ENCODE peak calls at places on chromosomes 6 and 20, in five cellular contexts. One of them, this sample, is unnamed.

GRCh38 chr6:135686784-135687301 is 164.7 kb upstream of the PDE7B start:
- DNase-seq in esophagus squamous epithelium: no peak
- DNase-seq in fibroblast of lung: peak
- DNase-seq in heart right ventricle: no peak
- DNase-seq in breast epithelium: no peak
- DNase-seq in this sample: peak

GRCh38 chr20:40583195-40583594 is 105.8 kb downstream of the MAFB start:
- DNase-seq in esophagus squamous epithelium: no peak
- DNase-seq in fibroblast of lung: no peak
- DNase-seq in heart right ventricle: no peak
- DNase-seq in breast epithelium: no peak
- DNase-seq in this sample: no peak

GRCh38 chr20:15847415-15847814 is 725.8 kb downstream of the KIF16B start:
- DNase-seq in esophagus squamous epithelium: no peak
- DNase-seq in fibroblast of lung: no peak
- DNase-seq in heart right ventricle: no peak
- DNase-seq in breast epithelium: no peak
- DNase-seq in this sample: no peak

GRCh38 chr6:98463038-98463437 is 371.3 kb upstream of the POU3F2 start:
- DNase-seq in esophagus squamous epithelium: no peak
- DNase-seq in fibroblast of lung: no peak
- DNase-seq in heart right ventricle: no peak
- DNase-seq in breast epithelium: no peak
- DNase-seq in this sample: no peak

GRCh38 chr6:49564552-49564951 is 14.1 kb downstream of the C6orf141 start:
- DNase-seq in esophagus squamous epithelium: no peak
- DNase-seq in fibroblast of lung: no peak
- DNase-seq in heart right ventricle: no peak
- DNase-seq in breast epithelium: no peak
- DNase-seq in this sample: no peak

GRCh38 chr6:77073410-77073760 is 389.9 kb downstream of the HTR1B start:
- DNase-seq in esophagus squamous epithelium: no peak
- DNase-seq in fibroblast of lung: no peak
- DNase-seq in heart right ventricle: no peak
- DNase-seq in breast epithelium: no peak
- DNase-seq in this sample: no peak

GRCh38 chr6:99080191-99080590 is 132.4 kb upstream of the FBXL4 start:
- DNase-seq in esophagus squamous epithelium: no peak
- DNase-seq in fibroblast of lung: no peak
- DNase-seq in heart right ventricle: no peak
- DNase-seq in breast epithelium: no peak
- DNase-seq in this sample: no peak

GRCh38 chr20:51569815-51570741 is 27.6 kb upstream of the NFATC2 start:
- DNase-seq in esophagus squamous epithelium: no peak
- DNase-seq in fibroblast of lung: peak
- DNase-seq in heart right ventricle: peak
- DNase-seq in breast epithelium: no peak
- DNase-seq in this sample: peak

GRCh38 chr6:145809785-145810184 is 4.8 kb downstream of the FBXO30 start:
- DNase-seq in esophagus squamous epithelium: no peak
- DNase-seq in fibroblast of lung: peak
- DNase-seq in heart right ventricle: no peak
- DNase-seq in breast epithelium: no peak
- DNase-seq in this sample: no peak

GRCh38 chr6:26251354-26252081 is 113.5 kb upstream of the BTN3A2 start:
- DNase-seq in esophagus squamous epithelium: no peak
- DNase-seq in fibroblast of lung: peak
- DNase-seq in heart right ventricle: peak
- DNase-seq in breast epithelium: no peak
- DNase-seq in this sample: peak

DNA sequence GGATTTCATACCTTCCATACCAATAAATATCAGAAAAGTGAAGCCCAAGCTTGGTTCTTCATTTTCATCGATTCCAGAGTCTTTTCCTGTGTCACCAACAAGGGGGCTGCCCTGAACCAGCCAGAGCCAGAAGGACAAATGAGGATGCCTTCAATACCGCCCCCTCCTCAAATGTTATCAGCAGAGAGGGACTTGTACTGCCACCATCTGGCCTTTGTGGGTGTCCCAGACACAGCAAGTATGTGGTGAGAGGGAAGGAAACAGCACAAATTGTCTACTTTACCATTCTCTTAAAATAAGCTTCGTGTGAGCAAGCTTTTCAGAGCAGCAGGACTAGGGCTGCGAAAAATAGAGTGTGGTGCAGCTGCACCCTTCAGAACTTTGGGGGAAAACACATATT is 165.3 kb downstream of the SOBP start:
- DNase-seq in esophagus squamous epithelium: no peak
- DNase-seq in fibroblast of lung: no peak
- DNase-seq in heart right ventricle: no peak
- DNase-seq in breast epithelium: no peak
- DNase-seq in this sample: no peak
- TF ChIP-seq CTCF in esophagus squamous epithelium: no peak
- TF ChIP-seq CTCF in fibroblast of lung: peak
- TF ChIP-seq CTCF in heart right ventricle: no peak
- TF ChIP-seq CTCF in breast epithelium: no peak
- TF ChIP-seq CTCF in this sample: no peak

DNA sequence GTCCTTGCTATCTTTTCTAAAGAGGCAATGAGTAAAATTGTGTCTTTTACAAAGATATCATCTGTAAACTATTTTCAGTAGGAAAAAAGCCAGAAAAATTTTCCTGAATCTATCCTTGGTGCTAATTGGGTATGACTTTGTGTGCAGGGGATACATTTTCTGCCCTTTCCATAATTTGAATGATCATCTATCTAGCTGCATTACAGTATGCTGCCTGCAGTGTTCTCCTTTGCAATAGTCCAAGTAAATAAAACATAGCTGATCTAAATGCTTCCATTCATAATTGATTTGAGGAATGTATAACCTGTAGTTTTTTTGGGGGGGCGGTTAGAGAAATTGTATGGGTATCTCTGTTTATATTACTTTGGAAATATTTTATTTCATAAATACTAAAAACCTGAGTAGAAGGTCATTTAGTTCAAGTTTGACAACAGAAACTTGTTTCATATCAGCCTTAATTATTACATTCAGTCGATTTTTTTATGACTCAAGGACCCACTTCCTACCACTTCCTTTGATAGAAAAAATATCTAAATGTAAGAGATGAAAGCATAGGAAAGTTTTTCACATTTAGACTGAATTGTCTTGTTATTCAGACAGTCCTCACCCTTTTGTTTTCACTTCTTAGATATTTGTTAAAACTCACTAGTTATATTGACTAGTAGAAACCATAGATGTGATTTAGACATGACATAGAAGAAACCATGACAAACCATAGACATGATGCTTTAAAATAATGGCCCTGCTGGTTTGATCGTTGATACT is 75.3 kb downstream of the AIG1 start:
- DNase-seq in esophagus squamous epithelium: no peak
- DNase-seq in fibroblast of lung: no peak
- DNase-seq in heart right ventricle: no peak
- DNase-seq in breast epithelium: no peak
- DNase-seq in this sample: no peak
- H3K27ac ChIP-seq in esophagus squamous epithelium: no peak
- H3K27ac ChIP-seq in fibroblast of lung: no peak
- H3K27ac ChIP-seq in heart right ventricle: no peak
- H3K27ac ChIP-seq in breast epithelium: no peak
- H3K27ac ChIP-seq in this sample: no peak

GRCh38 chr6:155171747-155172191 is 92.0 kb upstream of the CLDN20 start:
- DNase-seq in esophagus squamous epithelium: no peak
- DNase-seq in fibroblast of lung: peak
- DNase-seq in heart right ventricle: no peak
- DNase-seq in breast epithelium: no peak
- DNase-seq in this sample: no peak

GRCh38 chr6:155170519-155170918 is 93.3 kb upstream of the CLDN20 start:
- DNase-seq in esophagus squamous epithelium: no peak
- DNase-seq in fibroblast of lung: no peak
- DNase-seq in heart right ventricle: no peak
- DNase-seq in breast epithelium: no peak
- DNase-seq in this sample: no peak

GRCh38 chr6:155171109-155171746 is 92.6 kb upstream of the CLDN20 start:
- DNase-seq in esophagus squamous epithelium: no peak
- DNase-seq in fibroblast of lung: peak
- DNase-seq in heart right ventricle: peak
- DNase-seq in breast epithelium: no peak
- DNase-seq in this sample: peak

GRCh38 chr6:155177369-155177961 is 86.3 kb upstream of the CLDN20 start:
- DNase-seq in esophagus squamous epithelium: no peak
- DNase-seq in fibroblast of lung: peak
- DNase-seq in heart right ventricle: peak
- DNase-seq in breast epithelium: no peak
- DNase-seq in this sample: peak

DNA sequence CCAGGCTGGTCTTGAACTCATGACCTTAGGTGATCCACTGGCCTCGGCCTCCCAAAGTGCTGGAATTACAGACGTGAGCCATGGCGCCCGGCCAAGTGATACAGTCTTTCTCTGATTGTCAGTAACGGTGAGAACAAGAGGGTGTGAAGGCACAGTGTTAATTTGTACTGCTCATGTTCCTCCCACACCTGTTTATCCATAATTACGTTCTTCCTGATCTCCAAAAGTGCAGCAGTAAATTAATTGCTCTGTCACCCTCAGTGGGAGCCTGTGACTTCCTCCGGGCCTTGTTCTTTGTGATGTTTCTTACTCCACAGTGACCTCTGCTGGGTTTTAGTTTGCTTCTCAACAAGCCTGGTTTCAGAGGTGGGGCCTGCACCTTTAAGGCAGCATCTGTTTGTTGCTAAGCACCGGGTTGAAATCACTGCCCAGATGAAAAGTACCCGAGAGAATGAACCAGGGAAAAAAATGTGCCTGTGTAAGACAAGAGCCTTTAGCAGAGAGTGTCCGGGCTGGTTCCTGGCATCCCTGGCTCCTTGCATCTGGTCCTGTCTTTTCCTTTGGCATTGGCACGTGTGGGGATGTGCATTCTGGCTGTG is 89.1 kb upstream of the CLDN20 start:
- DNase-seq in esophagus squamous epithelium: no peak
- DNase-seq in fibroblast of lung: peak
- DNase-seq in heart right ventricle: peak
- DNase-seq in breast epithelium: no peak
- DNase-seq in this sample: peak
- TF ChIP-seq CTCF in esophagus squamous epithelium: peak
- TF ChIP-seq CTCF in fibroblast of lung: peak
- TF ChIP-seq CTCF in heart right ventricle: peak
- TF ChIP-seq CTCF in breast epithelium: peak
- TF ChIP-seq CTCF in this sample: peak

DNA sequence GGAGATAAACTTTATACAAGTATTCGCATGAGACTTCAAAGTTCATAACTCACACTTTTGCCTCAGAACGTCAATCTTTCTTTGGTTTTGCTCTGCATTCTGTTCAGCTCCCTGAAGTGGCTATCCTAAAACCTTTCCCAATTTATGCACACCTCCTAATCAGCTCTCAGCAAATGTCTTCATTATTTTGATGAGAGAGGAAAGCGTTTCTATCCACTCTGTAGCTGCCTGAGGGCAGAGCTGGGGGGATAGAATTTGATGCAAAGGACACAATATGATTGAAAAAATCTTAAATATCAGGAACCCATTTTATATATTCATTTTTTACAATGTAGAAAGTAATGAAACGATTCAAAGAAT is 66.8 kb downstream of the MOXD1 start:
- DNase-seq in esophagus squamous epithelium: no peak
- DNase-seq in fibroblast of lung: no peak
- DNase-seq in heart right ventricle: no peak
- DNase-seq in breast epithelium: no peak
- DNase-seq in this sample: no peak
- H3K27ac ChIP-seq in esophagus squamous epithelium: peak
- H3K27ac ChIP-seq in fibroblast of lung: no peak
- H3K27ac ChIP-seq in heart right ventricle: no peak
- H3K27ac ChIP-seq in breast epithelium: no peak
- H3K27ac ChIP-seq in this sample: no peak